ENCODE peak calls at places on chromosomes 3 and 15, in four cellular contexts. One of them, this sample, is unnamed.

GRCh38 chr3:156760333-156760732 is 65.8 kb upstream of the LEKR1 start:
- DNase-seq in K562: no peak
- DNase-seq in GM12878: peak; percentile 40
- DNase-seq in HL-60: no peak
- DNase-seq in this sample: no peak

GRCh38 chr3:53675022-53675697 is 171.1 kb downstream of the CHDH start:
- DNase-seq in K562: no peak
- DNase-seq in GM12878: no peak
- DNase-seq in HL-60: no peak
- DNase-seq in this sample: no peak

GRCh38 chr15:33074942-33075341 is 119.6 kb downstream of the FMN1 start:
- DNase-seq in K562: no peak
- DNase-seq in GM12878: no peak
- DNase-seq in HL-60: no peak
- DNase-seq in this sample: no peak

GRCh38 chr3:21825684-21826083 is 74.7 kb upstream of the ZNF385D start:
- DNase-seq in K562: no peak
- DNase-seq in GM12878: no peak
- DNase-seq in HL-60: no peak
- DNase-seq in this sample: no peak

GRCh38 chr15:75808563-75808962 is 34.7 kb upstream of the UBE2Q2 start:
- DNase-seq in K562: no peak
- DNase-seq in GM12878: no peak
- DNase-seq in HL-60: no peak
- DNase-seq in this sample: no peak

GRCh38 chr3:99534951-99535704 is 103.3 kb upstream of the COL8A1 start:
- DNase-seq in K562: no peak
- DNase-seq in GM12878: no peak
- DNase-seq in HL-60: no peak
- DNase-seq in this sample: no peak

GRCh38 chr15:101675796-101676582 is 23.8 kb upstream of the TM2D3 start:
- DNase-seq in K562: no peak
- DNase-seq in GM12878: no peak
- DNase-seq in HL-60: no peak
- DNase-seq in this sample: no peak

GRCh38 chr3:10706156-10707088 is 109.6 kb upstream of the SLC6A11 start:
- DNase-seq in K562: no peak
- DNase-seq in GM12878: no peak
- DNase-seq in HL-60: no peak
- DNase-seq in this sample: no peak

GRCh38 chr3:169769287-169770181 is at the start of gene ACTRT3:
- DNase-seq in K562: no peak
- DNase-seq in GM12878: no peak
- DNase-seq in HL-60: no peak
- DNase-seq in this sample: peak; percentile 45

GRCh38 chr3:162738778-162739177 is 1242.2 kb downstream of the OTOL1 start:
- DNase-seq in K562: no peak
- DNase-seq in GM12878: no peak
- DNase-seq in HL-60: no peak
- DNase-seq in this sample: no peak

DNA sequence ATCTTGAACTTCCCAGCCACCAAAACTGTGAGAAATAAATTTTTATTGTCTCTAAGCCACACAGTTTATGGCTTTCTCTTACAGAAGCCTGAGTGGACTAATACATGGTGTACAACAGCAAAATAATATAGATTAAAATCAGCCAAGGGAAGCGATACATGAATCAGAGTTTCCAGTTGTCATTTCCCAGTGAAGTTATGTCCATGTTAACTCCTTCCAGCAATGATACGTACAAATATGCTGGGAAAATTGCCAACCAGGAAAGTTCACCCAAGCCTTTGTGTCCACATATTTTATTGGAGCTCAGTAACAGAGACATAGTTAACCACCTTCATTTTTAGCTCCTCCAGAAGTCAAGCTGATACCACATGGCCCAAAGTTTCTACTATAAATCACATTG is 280.9 kb upstream of the KCNMB2 start:
- DNase-seq in K562: no peak
- DNase-seq in GM12878: no peak
- DNase-seq in HL-60: no peak
- DNase-seq in this sample: no peak
- TF ChIP-seq SPI1 in K562: no peak
- TF ChIP-seq SPI1 in GM12878: no peak
- TF ChIP-seq SPI1 in HL-60: no peak
- TF ChIP-seq SPI1 in this sample: no peak

GRCh38 chr3:182183716-182184430 is 472.1 kb downstream of the SOX2 start:
- DNase-seq in K562: no peak
- DNase-seq in GM12878: no peak
- DNase-seq in HL-60: no peak
- DNase-seq in this sample: no peak
- TF ChIP-seq POLR2AphosphoS5 in K562: no peak
- TF ChIP-seq POLR2AphosphoS5 in GM12878: no peak
- TF ChIP-seq POLR2AphosphoS5 in HL-60: no peak
- TF ChIP-seq POLR2AphosphoS5 in this sample: no peak

GRCh38 chr15:31268911-31269784 is 57.5 kb upstream of the KLF13 start:
- DNase-seq in K562: no peak
- DNase-seq in GM12878: no peak
- DNase-seq in HL-60: no peak
- DNase-seq in this sample: no peak
- TF ChIP-seq SPI1 in K562: no peak
- TF ChIP-seq SPI1 in GM12878: no peak
- TF ChIP-seq SPI1 in HL-60: no peak
- TF ChIP-seq SPI1 in this sample: no peak

GRCh38 chr3:186802701-186803100 is 3.6 kb downstream of the RFC4 start:
- DNase-seq in K562: no peak
- DNase-seq in GM12878: no peak
- DNase-seq in HL-60: no peak
- DNase-seq in this sample: no peak

GRCh38 chr3:186810597-186810996 is 4.3 kb upstream of the RFC4 start:
- DNase-seq in K562: no peak
- DNase-seq in GM12878: no peak
- DNase-seq in HL-60: no peak
- DNase-seq in this sample: no peak

GRCh38 chr3:186807231-186807630 is 949 bp upstream of the RFC4 start:
- DNase-seq in K562: no peak
- DNase-seq in GM12878: no peak
- DNase-seq in HL-60: no peak
- DNase-seq in this sample: no peak

GRCh38 chr3:186806173-186807055 is at the start of gene RFC4:
- DNase-seq in K562: peak; percentile 84
- DNase-seq in GM12878: no peak
- DNase-seq in HL-60: no peak
- DNase-seq in this sample: peak; percentile 60
- TF ChIP-seq POLR2AphosphoS5 in K562: peak; percentile 89
- TF ChIP-seq POLR2AphosphoS5 in GM12878: peak; percentile 87
- TF ChIP-seq POLR2AphosphoS5 in HL-60: peak; percentile 83
- TF ChIP-seq POLR2AphosphoS5 in this sample: peak; percentile 81

DNA sequence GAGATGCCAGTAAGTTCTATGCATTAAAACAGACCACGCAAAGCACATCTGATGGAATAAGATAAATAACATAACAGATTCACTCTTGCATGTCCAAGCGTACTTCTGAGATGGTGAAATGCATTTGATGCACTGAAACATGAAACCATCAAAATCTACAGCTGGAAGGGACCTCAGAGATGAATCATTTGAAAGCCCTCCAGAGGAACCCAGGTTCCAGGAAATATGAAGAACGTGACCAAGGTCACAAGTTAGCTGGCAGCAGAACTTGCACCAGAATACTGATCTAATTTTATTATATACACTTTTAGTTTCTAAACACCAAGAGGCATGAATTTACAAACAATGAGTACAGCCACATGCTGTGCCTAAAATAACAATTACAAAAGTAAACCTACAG is 957.1 kb downstream of the FHIT start:
- DNase-seq in K562: no peak
- DNase-seq in GM12878: no peak
- DNase-seq in HL-60: no peak
- DNase-seq in this sample: no peak
- TF ChIP-seq SPI1 in K562: no peak
- TF ChIP-seq SPI1 in GM12878: no peak
- TF ChIP-seq SPI1 in HL-60: no peak
- TF ChIP-seq SPI1 in this sample: no peak

DNA sequence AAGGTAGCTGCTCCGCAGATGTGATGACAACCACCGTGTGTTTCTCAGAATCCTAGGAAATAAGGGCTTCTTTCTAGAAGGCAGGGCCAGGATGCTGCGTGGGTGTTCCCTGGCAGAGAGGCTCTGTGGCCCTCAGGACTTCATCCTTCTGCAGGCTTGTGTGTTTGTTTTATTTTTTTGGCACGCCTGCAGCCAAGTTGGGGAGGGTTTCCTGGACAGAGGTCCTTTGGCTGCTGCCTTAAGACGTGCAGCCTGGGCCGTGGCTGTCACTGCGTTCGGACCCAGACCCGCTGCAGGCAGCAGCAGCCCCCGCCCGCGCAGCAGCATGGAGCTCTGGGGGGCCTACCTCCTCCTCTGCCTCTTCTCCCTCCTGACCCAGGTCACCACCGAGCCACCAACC is at the start of gene CLEC3B:
- DNase-seq in K562: no peak
- DNase-seq in GM12878: no peak
- DNase-seq in HL-60: no peak
- DNase-seq in this sample: no peak
- TF ChIP-seq POLR2AphosphoS5 in K562: no peak
- TF ChIP-seq POLR2AphosphoS5 in GM12878: no peak
- TF ChIP-seq POLR2AphosphoS5 in HL-60: no peak
- TF ChIP-seq POLR2AphosphoS5 in this sample: no peak

GRCh38 chr3:52489453-52489852 is 5.7 kb upstream of the STAB1 start:
- DNase-seq in K562: no peak
- DNase-seq in GM12878: no peak
- DNase-seq in HL-60: no peak
- DNase-seq in this sample: no peak

GRCh38 chr3:52492059-52492458 is 3.1 kb upstream of the STAB1 start:
- DNase-seq in K562: no peak
- DNase-seq in GM12878: no peak
- DNase-seq in HL-60: no peak
- DNase-seq in this sample: no peak

GRCh38 chr3:52490035-52490937 is 4.9 kb upstream of the STAB1 start:
- DNase-seq in K562: no peak
- DNase-seq in GM12878: no peak
- DNase-seq in HL-60: no peak
- DNase-seq in this sample: no peak

GRCh38 chr3:52488746-52489145 is 6.4 kb upstream of the STAB1 start:
- DNase-seq in K562: no peak
- DNase-seq in GM12878: no peak
- DNase-seq in HL-60: no peak
- DNase-seq in this sample: no peak

DNA sequence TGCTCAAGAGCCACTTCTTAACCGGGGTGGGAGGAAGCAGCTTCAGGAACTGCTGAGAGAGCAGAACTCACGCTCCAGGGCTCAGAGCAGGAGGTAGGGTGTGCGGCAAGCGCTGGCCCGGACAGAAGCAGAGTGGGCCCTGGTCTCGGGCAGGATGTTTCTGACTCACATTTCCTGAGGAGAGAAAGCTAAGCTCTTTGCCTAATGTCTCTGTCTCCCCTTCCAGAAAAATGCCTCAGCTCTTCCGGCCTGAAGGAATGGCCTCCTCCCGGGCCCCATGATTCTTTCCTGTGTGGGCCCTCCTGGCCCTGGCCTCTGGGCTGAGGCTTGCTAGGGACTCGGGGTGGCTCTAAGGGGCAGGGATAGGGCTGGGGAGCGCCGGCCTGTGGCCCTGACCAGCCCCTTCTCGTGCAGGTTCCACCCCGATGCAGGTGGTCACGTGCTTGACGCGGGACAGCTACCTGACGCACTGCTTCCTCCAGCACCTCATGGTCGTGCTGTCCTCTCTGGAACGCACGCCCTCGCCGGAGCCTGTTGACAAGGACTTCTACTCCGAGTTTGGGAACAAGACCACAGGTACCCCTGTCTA is 4.1 kb upstream of the STAB1 start:
- DNase-seq in K562: no peak
- DNase-seq in GM12878: no peak
- DNase-seq in HL-60: no peak
- DNase-seq in this sample: no peak
- TF ChIP-seq SPI1 in K562: no peak
- TF ChIP-seq SPI1 in GM12878: no peak
- TF ChIP-seq SPI1 in HL-60: no peak
- TF ChIP-seq SPI1 in this sample: no peak

GRCh38 chr15:80489030-80489594 is 84.9 kb downstream of the ARNT2 start:
- DNase-seq in K562: no peak
- DNase-seq in GM12878: no peak
- DNase-seq in HL-60: no peak
- DNase-seq in this sample: no peak
- TF ChIP-seq POLR2AphosphoS5 in K562: no peak
- TF ChIP-seq POLR2AphosphoS5 in GM12878: no peak
- TF ChIP-seq POLR2AphosphoS5 in HL-60: no peak
- TF ChIP-seq POLR2AphosphoS5 in this sample: no peak

GRCh38 chr15:78675617-78676360 is 34.8 kb upstream of the CHRNB4 start:
- DNase-seq in K562: no peak
- DNase-seq in GM12878: no peak
- DNase-seq in HL-60: no peak
- DNase-seq in this sample: no peak

GRCh38 chr15:78673917-78674444 is 33.0 kb upstream of the CHRNB4 start:
- DNase-seq in K562: no peak
- DNase-seq in GM12878: no peak
- DNase-seq in HL-60: no peak
- DNase-seq in this sample: no peak

GRCh38 chr15:78676424-78677110 is 35.6 kb upstream of the CHRNB4 start:
- DNase-seq in K562: no peak
- DNase-seq in GM12878: no peak
- DNase-seq in HL-60: no peak
- DNase-seq in this sample: no peak

GRCh38 chr15:78673476-78673875 is 32.5 kb upstream of the CHRNB4 start:
- DNase-seq in K562: no peak
- DNase-seq in GM12878: no peak
- DNase-seq in HL-60: no peak
- DNase-seq in this sample: no peak

DNA sequence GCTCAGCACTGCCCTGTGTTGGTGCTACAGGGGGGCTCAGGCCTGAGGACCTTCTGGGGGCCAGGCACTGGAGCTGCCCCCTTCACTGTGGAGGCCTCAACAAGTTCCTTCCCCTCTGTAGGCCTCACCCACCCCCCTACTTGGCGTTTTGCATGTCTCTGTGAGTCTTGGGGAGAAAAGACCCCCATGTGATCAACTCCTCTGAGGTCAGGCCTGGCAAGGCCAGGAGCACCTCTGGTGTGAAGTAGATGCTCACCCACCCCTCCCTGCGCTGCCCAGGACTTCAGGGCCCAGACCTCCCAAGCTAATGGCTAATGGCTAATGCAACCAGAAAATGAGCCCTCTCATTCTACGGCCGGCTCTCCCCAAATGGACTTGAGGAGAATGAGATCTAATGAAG is 34.2 kb upstream of the CHRNB4 start:
- DNase-seq in K562: no peak
- DNase-seq in GM12878: no peak
- DNase-seq in HL-60: no peak
- DNase-seq in this sample: no peak
- TF ChIP-seq SPI1 in K562: no peak
- TF ChIP-seq SPI1 in GM12878: no peak
- TF ChIP-seq SPI1 in HL-60: no peak
- TF ChIP-seq SPI1 in this sample: no peak

This sample was measured in GM12891.